ENCODE peak calls at places on chromosomes 12 and 14, in four cellular contexts. Y is KBM-7, P is astrocyte of the hippocampus, S is right cardiac atrium. N is an unnamed sample.

GRCh38 chr12:88957358-88957757 is 377.1 kb upstream of the KITLG start:
- DNase-seq in Y (no peak), P (no peak), S (no peak), N (no peak)

GRCh38 chr12:5562581-5562980 is 130.7 kb downstream of the NTF3 start:
- DNase-seq in Y (no peak), P (no peak), S (no peak), N (no peak)

GRCh38 chr12:88248606-88249005 is 106.5 kb downstream of the TMTC3 start:
- DNase-seq in Y (no peak), P (no peak), S (no peak), N (no peak)

GRCh38 chr14:31944256-31945073 is 132.6 kb upstream of the ARHGAP5 start:
- DNase-seq in Y (no peak), P (no peak), S (no peak), N (no peak)

GRCh38 chr14:44412858-44413569 is 94.1 kb downstream of the FSCB start:
- DNase-seq in Y (no peak), P (no peak), S (no peak), N (no peak)

GRCh38 chr12:28027328-28027727 is 54.8 kb upstream of the PTHLH start:
- DNase-seq in Y (peak), P (no peak), S (no peak), N (no peak)

GRCh38 chr14:95064256-95064655 is 93.1 kb downstream of the DICER1 start:
- DNase-seq in Y (no peak), P (no peak), S (no peak), N (no peak)

GRCh38 chr12:65881965-65882413 is 57.7 kb downstream of the HMGA2 start:
- DNase-seq in Y (peak), P (peak), S (peak), N (no peak)

GRCh38 chr14:59299731-59300130 is 111.3 kb downstream of the DAAM1 start:
- DNase-seq in Y (no peak), P (no peak), S (no peak), N (no peak)

GRCh38 chr12:110780448-110780847 is 37.8 kb upstream of the PPP1CC start:
- DNase-seq in Y (no peak), P (no peak), S (no peak), N (no peak)

GRCh38 chr12:43676183-43676813 is 82.3 kb downstream of the PUS7L start:
- DNase-seq in Y (peak), P (peak), S (no peak), N (no peak)

GRCh38 chr12:88471641-88472040 is 108.6 kb downstream of the KITLG start:
- DNase-seq in Y (no peak), P (peak), S (no peak), N (no peak)

GRCh38 chr12:124740691-124741137 is 123.0 kb downstream of the SCARB1 start:
- DNase-seq in Y (no peak), P (peak), S (peak), N (no peak)

GRCh38 chr12:3304436-3305135 is 186.4 kb upstream of the PRMT8 start:
- DNase-seq in Y (no peak), P (peak), S (no peak), N (no peak)

GRCh38 chr12:105911966-105912365 is 226.8 kb downstream of the NUAK1 start:
- DNase-seq in Y (no peak), P (no peak), S (no peak), N (no peak)

GRCh38 chr12:13175499-13175898 is 21.0 kb upstream of the EMP1 start:
- DNase-seq in Y (no peak), P (peak), S (no peak), N (no peak)

GRCh38 chr12:27671865-27672264 is 24.4 kb upstream of the REP15 start:
- DNase-seq in Y (no peak), P (no peak), S (no peak), N (no peak)

GRCh38 chr12:95553202-95553943 is 2.1 kb upstream of the USP44 start:
- DNase-seq in Y (peak), P (no peak), S (no peak), N (no peak)

GRCh38 chr14:50529288-50530179 is 2.8 kb downstream of the MAP4K5 start:
- DNase-seq in Y (no peak), P (peak), S (no peak), N (no peak)

GRCh38 chr12:100995771-100996170 is 201.2 kb downstream of the ANO4 start:
- DNase-seq in Y (no peak), P (peak), S (no peak), N (no peak)

GRCh38 chr12:76694369-76694768 is 69.5 kb upstream of the ZDHHC17 start:
- DNase-seq in Y (no peak), P (no peak), S (no peak), N (no peak)

GRCh38 chr14:69712637-69713088 is 54.3 kb upstream of the SRSF5 start:
- DNase-seq in Y (peak), P (peak), S (peak), N (no peak)

GRCh38 chr12:21433525-21433924 is 3.9 kb upstream of the PYROXD1 start:
- DNase-seq in Y (no peak), P (no peak), S (no peak), N (no peak)

GRCh38 chr12:23542187-23542586 is 407.3 kb downstream of the SOX5 start:
- DNase-seq in Y (no peak), P (no peak), S (no peak), N (no peak)

GRCh38 chr12:613996-614726 is 49.1 kb downstream of the NINJ2 start:
- DNase-seq in Y (peak), P (peak), S (no peak), N (no peak)

GRCh38 chr14:101501858-101502615 is 59.3 kb upstream of the DIO3 start:
- DNase-seq in Y (no peak), P (no peak), S (peak), N (no peak)

GRCh38 chr12:105409881-105410471 is 79.5 kb downstream of the C12orf75 start:
- DNase-seq in Y (peak), P (peak), S (peak), N (no peak)

GRCh38 chr14:78836777-78837176 is 666.6 kb downstream of the NRXN3 start:
- DNase-seq in Y (peak), P (peak), S (no peak), N (peak)

GRCh38 chr14:61934385-61934784 is 172.2 kb downstream of the SNAPC1 start:
- DNase-seq in Y (no peak), P (peak), S (no peak), N (no peak)

GRCh38 chr12:22860926-22861325 is 236.0 kb downstream of the ETNK1 start:
- DNase-seq in Y (no peak), P (no peak), S (no peak), N (no peak)

GRCh38 chr14:92866181-92866752 is 56.7 kb upstream of the CHGA start:
- DNase-seq in Y (no peak), P (no peak), S (no peak), N (no peak)

GRCh38 chr12:98883231-98883630 is 238.1 kb downstream of the APAF1 start:
- DNase-seq in Y (no peak), P (no peak), S (no peak), N (no peak)

GRCh38 chr12:64102339-64102738 is 119.8 kb downstream of the KICS2 start:
- DNase-seq in Y (no peak), P (peak), S (no peak), N (no peak)

GRCh38 chr12:77152623-77153193 is 87.3 kb upstream of the E2F7 start:
- DNase-seq in Y (peak), P (peak), S (no peak), N (no peak)

GRCh38 chr12:9957834-9958233 is 13.4 kb upstream of the CLEC12A start:
- DNase-seq in Y (peak), P (no peak), S (no peak), N (no peak)

GRCh38 chr12:6959376-6960290 is 8.5 kb downstream of the PTPN6 start:
- DNase-seq in Y (no peak), P (no peak), S (peak), N (no peak)

GRCh38 chr14:30550335-30550734 is 8.6 kb upstream of the G2E3 start:
- DNase-seq in Y (no peak), P (peak), S (no peak), N (no peak)

N was measured in progenitor cell of endocrine pancreas.